ENCODE peak calls at places on chromosomes 2 and 18, in seven cellular contexts. U is PC-3; O is AG04450; I is spleen; J is CD4-positive, CD25-positive, alpha-beta regulatory T cell; D is CD4-positive, alpha-beta T cell; Z is K562. R is an unnamed sample. For H3K27me3, the result is how much of the 10 kb centered on the place peaks cover.

GRCh38 chr2:128406629-128407252 is 88.1 kb upstream of the HS6ST1 start:
- DNase-seq in D (no peak), I (peak), U (no peak), Z (no peak), O (no peak), J (no peak), R (no peak)

GRCh38 chr18:44594779-44595467 is 85.8 kb upstream of the SETBP1 start:
- DNase-seq in O (no peak), I (no peak), J (no peak), U (peak), D (no peak), Z (no peak), R (no peak)

GRCh38 chr2:203122317-203122998 is 107.8 kb downstream of the NBEAL1 start:
- DNase-seq in U (peak), J (no peak), D (no peak), O (no peak), Z (no peak), I (no peak), R (no peak)

GRCh38 chr2:210548031-210548430 is 8.4 kb upstream of the CPS1 start:
- DNase-seq in I (no peak), J (no peak), Z (no peak), O (no peak), U (no peak), D (no peak), R (no peak)

GRCh38 chr2:23133196-23133595 is 251.8 kb upstream of the KLHL29 start:
- DNase-seq in U (no peak), I (no peak), O (no peak), D (no peak), J (no peak), Z (no peak), R (no peak)

GRCh38 chr2:190791347-190791982 is 89.2 kb upstream of the GLS start:
- DNase-seq in D (no peak), Z (no peak), I (no peak), U (peak), J (no peak), O (no peak), R (no peak)

GRCh38 chr2:148971547-148971946 is 67.0 kb upstream of the LYPD6B start:
- DNase-seq in J (no peak), I (no peak), O (no peak), U (no peak), D (no peak), Z (no peak), R (no peak)

GRCh38 chr2:218679119-218679518 is 7.2 kb downstream of the STK36 start:
- DNase-seq in D (no peak), Z (peak), O (no peak), J (no peak), I (no peak), U (peak), R (no peak)

GRCh38 chr2:36618381-36618780 is 20.4 kb upstream of the FEZ2 start:
- DNase-seq in O (peak), I (no peak), J (no peak), Z (peak), U (peak), D (no peak), R (no peak)

GRCh38 chr2:23867449-23867848 is 59.5 kb downstream of the ATAD2B start:
- DNase-seq in Z (no peak), D (no peak), O (no peak), U (no peak), J (no peak), I (no peak), R (no peak)

GRCh38 chr18:77165489-77166415 is 33.2 kb upstream of the MBP start:
- DNase-seq in D (no peak), J (no peak), O (no peak), I (no peak), Z (no peak), U (no peak), R (no peak)

GRCh38 chr2:10489842-10490555 is 41.9 kb upstream of the ODC1 start:
- DNase-seq in J (no peak), I (peak), U (no peak), D (no peak), O (no peak), Z (no peak), R (no peak)

GRCh38 chr2:47559079-47559684 is 156.2 kb downstream of the MSH2 start:
- DNase-seq in J (no peak), Z (no peak), U (peak), O (no peak), I (no peak), D (no peak), R (no peak)

GRCh38 chr18:37502601-37503000 is 63.0 kb downstream of the CELF4 start:
- DNase-seq in J (no peak), I (no peak), U (no peak), O (no peak), Z (no peak), D (no peak), R (no peak)
- H3K27me3 ChIP-seq in J (under half), I (under half), U (under half), O (under half), Z (under half), D (under half), R (under half)

DNA sequence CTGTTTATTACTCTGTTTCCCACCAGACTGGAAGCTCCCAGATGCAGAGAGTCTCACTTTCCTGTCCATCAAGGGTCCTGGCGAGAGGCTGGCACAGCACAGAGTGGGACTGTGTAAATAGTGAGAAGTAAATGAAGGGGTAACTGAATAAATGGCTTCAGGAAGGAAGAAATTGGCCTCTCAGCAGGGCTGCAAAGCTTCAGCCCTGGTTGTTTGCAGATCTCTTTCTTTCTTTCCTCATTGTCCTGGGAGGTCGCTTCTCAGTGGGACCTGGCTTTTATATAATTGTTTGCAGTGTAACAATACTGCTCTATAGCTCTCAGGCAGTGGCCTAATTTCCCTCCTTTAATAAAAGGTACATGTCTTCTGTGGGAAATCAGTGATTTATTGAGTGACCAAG is 74.9 kb upstream of the GPR45 start:
- DNase-seq in J (no peak), I (no peak), O (no peak), D (no peak), Z (no peak), U (no peak), R (no peak)
- H3K27me3 ChIP-seq in J (under half), I (under half), O (under half), D (under half), Z (under half), U (half or more), R (under half)

GRCh38 chr2:231034291-231034882 is 2.9 kb upstream of the C2orf72 start:
- DNase-seq in O (no peak), J (no peak), Z (no peak), I (no peak), U (no peak), D (no peak), R (no peak)

GRCh38 chr2:231030725-231031124 is 6.6 kb upstream of the C2orf72 start:
- DNase-seq in U (no peak), I (no peak), D (no peak), Z (no peak), J (no peak), O (no peak), R (no peak)

GRCh38 chr2:231029563-231029962 is 7.8 kb upstream of the C2orf72 start:
- DNase-seq in Z (no peak), J (no peak), I (no peak), D (no peak), U (no peak), O (no peak), R (no peak)

GRCh38 chr2:231033147-231034132 is 3.9 kb upstream of the C2orf72 start:
- DNase-seq in J (no peak), Z (no peak), O (no peak), U (no peak), D (no peak), I (no peak), R (no peak)

GRCh38 chr2:231032575-231033140 is 4.7 kb upstream of the C2orf72 start:
- DNase-seq in D (no peak), J (no peak), U (no peak), Z (no peak), O (no peak), I (no peak), R (no peak)
- H3K27me3 ChIP-seq in D (under half), J (under half), U (under half), Z (under half), O (under half), I (under half), R (under half)

GRCh38 chr2:176098366-176099158 is 1.0 kb upstream of the HOXD12 start:
- DNase-seq in D (no peak), O (no peak), J (no peak), Z (no peak), U (no peak), I (no peak), R (peak)
- H3K27me3 ChIP-seq in D (half or more), O (half or more), J (half or more), Z (half or more), U (under half), I (under half), R (half or more)

GRCh38 chr2:222292738-222293134 is 6.1 kb downstream of the PAX3 start:
- DNase-seq in Z (no peak), O (no peak), I (no peak), J (no peak), D (no peak), U (no peak), R (no peak)
- H3K27me3 ChIP-seq in Z (under half), O (half or more), I (under half), J (half or more), D (half or more), U (half or more), R (half or more)

DNA sequence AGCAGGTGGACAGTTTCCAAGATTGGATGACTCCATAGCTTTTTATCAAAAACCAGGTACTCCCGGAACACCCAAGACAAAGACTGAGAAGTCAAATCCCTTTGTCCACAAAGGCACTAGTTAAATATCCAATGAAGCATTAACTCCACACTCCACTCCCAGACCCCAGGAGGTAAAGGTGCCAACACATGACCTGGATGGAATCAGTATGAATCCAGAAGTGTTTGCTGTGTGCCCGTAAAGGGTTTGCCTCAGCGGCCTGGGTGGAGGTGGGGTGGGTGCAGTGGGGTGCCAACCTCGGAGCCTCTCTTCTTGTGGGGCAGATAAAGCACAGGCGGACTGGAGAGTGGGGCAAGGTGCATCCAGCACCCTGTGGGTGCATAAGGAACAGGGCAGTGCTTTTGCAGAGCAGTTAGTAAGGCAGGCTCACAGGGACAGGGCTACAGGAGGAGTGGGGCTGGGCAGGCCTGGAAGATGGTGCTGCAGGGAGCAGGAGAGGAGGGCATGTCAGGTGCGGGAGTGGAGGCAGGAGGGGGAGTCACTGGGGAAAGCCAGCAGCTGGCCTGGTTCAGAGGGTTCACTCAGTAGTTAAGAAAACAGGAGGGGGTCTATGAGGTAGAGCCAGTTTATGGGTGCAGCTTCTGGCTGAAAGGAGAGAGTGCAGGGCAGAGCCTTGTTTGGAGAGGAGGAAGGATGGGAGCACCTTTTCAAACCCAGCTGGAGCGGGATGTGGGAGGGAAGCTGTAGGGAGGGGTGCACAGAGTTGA is 208.4 kb upstream of the SMAD2 start:
- DNase-seq in I (peak), D (no peak), U (no peak), J (no peak), Z (no peak), O (no peak), R (no peak)
- H3K27me3 ChIP-seq in I (under half), D (under half), U (under half), J (under half), Z (under half), O (under half), R (under half)